ENCODE peak calls at places on chromosome 15, in seven cellular contexts. I is IMR-90, T is SK-N-SH, V is islet precursor cell, Q is T-cell, K is heart left ventricle, Z is amniotic stem cell. F is an unnamed sample.

GRCh38 chr15:52254331-52254730 is 41.3 kb downstream of the MYO5C start:
- DNase-seq in I (no peak), K (no peak), Q (no peak), T (no peak), V (no peak), Z (no peak), F (peak; percentile 17)

GRCh38 chr15:93852761-93853160 is 378.6 kb upstream of the MCTP2 start:
- DNase-seq in K (no peak), V (no peak), Q (no peak), Z (no peak), T (no peak), I (no peak), F (no peak)

GRCh38 chr15:40694706-40695468 is at the start of gene RAD51:
- DNase-seq in I (peak; percentile 93), K (peak; percentile 93), Q (peak; percentile 92), Z (peak; percentile 87), T (peak; percentile 95), V (peak; percentile 96), F (peak; percentile 92)

GRCh38 chr15:99703603-99704443 is 29.4 kb downstream of the LYSMD4 start:
- DNase-seq in T (no peak), V (no peak), I (peak; percentile 95), Z (peak; percentile 79), Q (no peak), K (peak; percentile 52), F (peak; percentile 92)

GRCh38 chr15:24848050-24848449 is 106.7 kb upstream of the SNRPN start:
- DNase-seq in K (peak; percentile 37), V (peak; percentile 83), I (peak; percentile 57), T (peak; percentile 63), Q (no peak), Z (no peak), F (peak; percentile 23)

GRCh38 chr15:74291101-74292071 is 55.3 kb downstream of the CCDC33 start:
- DNase-seq in V (peak; percentile 96), T (peak; percentile 85), I (peak; percentile 68), K (peak; percentile 86), Q (peak; percentile 60), Z (peak; percentile 60), F (peak; percentile 60)

GRCh38 chr15:75214293-75215096 is 12.8 kb downstream of the C15orf39 start:
- DNase-seq in Q (no peak), K (no peak), V (no peak), T (no peak), Z (no peak), I (no peak), F (no peak)

GRCh38 chr15:68436680-68437079 is 4.7 kb upstream of the ITGA11 start:
- DNase-seq in Q (no peak), I (no peak), Z (no peak), K (no peak), V (no peak), T (no peak), F (no peak)

GRCh38 chr15:92645051-92645631 is 10.4 kb downstream of the FAM174B start:
- DNase-seq in V (peak; percentile 52), Q (no peak), Z (no peak), I (no peak), T (no peak), K (no peak), F (no peak)

GRCh38 chr15:90402230-90402629 is 14.2 kb downstream of the IQGAP1 start:
- DNase-seq in I (peak; percentile 85), V (no peak), T (no peak), Q (no peak), K (peak; percentile 19), Z (peak; percentile 69), F (peak; percentile 86)

GRCh38 chr15:78146437-78147154 is 2.6 kb upstream of the IDH3A start:
- DNase-seq in V (no peak), T (no peak), I (no peak), K (no peak), Q (no peak), Z (no peak), F (peak; percentile 15)

GRCh38 chr15:100786139-100786531 is 93.5 kb upstream of the ALDH1A3 start:
- DNase-seq in Q (no peak), I (no peak), K (peak; percentile 1), V (peak; percentile 1), T (no peak), Z (no peak), F (no peak)

GRCh38 chr15:61796056-61796455 is 264.2 kb downstream of the VPS13C start:
- DNase-seq in T (no peak), V (no peak), K (no peak), Z (no peak), I (peak; percentile 4), Q (no peak), F (peak; percentile 97)

GRCh38 chr15:78129098-78130011 is 1.9 kb downstream of the CIB2 start:
- DNase-seq in K (no peak), V (no peak), I (no peak), T (no peak), Q (no peak), Z (no peak), F (no peak)

GRCh38 chr15:88949734-88950400 is 36.7 kb upstream of the MFGE8 start:
- DNase-seq in T (no peak), V (no peak), K (no peak), Z (no peak), I (no peak), Q (no peak), F (no peak)

GRCh38 chr15:68830141-68830540 is 9.4 kb upstream of the ANP32A start:
- DNase-seq in I (no peak), Q (no peak), K (no peak), V (no peak), T (no peak), Z (no peak), F (no peak)

GRCh38 chr15:67358812-67359211 is 104.2 kb downstream of the IQCH start:
- DNase-seq in T (no peak), I (no peak), Q (no peak), V (no peak), K (no peak), Z (no peak), F (no peak)

GRCh38 chr15:51097553-51098330 is 3.0 kb upstream of the TNFAIP8L3 start:
- DNase-seq in K (no peak), T (no peak), Z (no peak), Q (no peak), I (peak; percentile 63), V (peak; percentile 65), F (peak; percentile 76)

GRCh38 chr15:98745650-98746374 is 97.5 kb downstream of the IGF1R start:
- DNase-seq in Q (no peak), K (no peak), V (no peak), Z (no peak), I (peak; percentile 57), T (no peak), F (no peak)

F was measured in fibroblast of mammary gland.